ENCODE peak calls at places on chromosomes 11 and 22, in four cellular contexts. R, K, F and G are unnamed samples.

GRCh38 chr11:76669901-76670474 is 559 bp downstream of the LRRC32 start:
- DNase-seq in R (peak), K (no peak), F (peak), G (peak)

GRCh38 chr11:62880231-62880802 is 379 bp upstream of the SLC3A2 start:
- DNase-seq in R (peak), K (peak), F (peak), G (no peak)

GRCh38 chr11:125214466-125215204 is 50.1 kb downstream of the PKNOX2 start:
- DNase-seq in R (no peak), K (no peak), F (no peak), G (no peak)

GRCh38 chr11:11370263-11371060 is 17.4 kb upstream of the CSNK2A3 start:
- DNase-seq in R (no peak), K (no peak), F (no peak), G (no peak)

GRCh38 chr22:49668402-49668801 is 159.3 kb downstream of the BRD1 start:
- DNase-seq in R (peak), K (no peak), F (no peak), G (no peak)

GRCh38 chr11:12841946-12842630 is 167.0 kb upstream of the RASSF10 start:
- DNase-seq in R (no peak), K (peak), F (no peak), G (no peak)

GRCh38 chr11:9533053-9533452 is 40.4 kb upstream of the WEE1 start:
- DNase-seq in R (no peak), K (no peak), F (no peak), G (no peak)

GRCh38 chr22:49617264-49617663 is 210.4 kb downstream of the BRD1 start:
- DNase-seq in R (no peak), K (no peak), F (no peak), G (no peak)

GRCh38 chr22:37638351-37639069 is 959 bp upstream of the SH3BP1 start:
- DNase-seq in R (no peak), K (no peak), F (no peak), G (no peak)

GRCh38 chr11:8013833-8014232 is 26.7 kb downstream of the EIF3F start:
- DNase-seq in R (no peak), K (no peak), F (no peak), G (no peak)

GRCh38 chr11:122633219-122633829 is 22.2 kb upstream of the UBASH3B start:
- DNase-seq in R (no peak), K (peak), F (no peak), G (no peak)

GRCh38 chr11:124902616-124903015 is 5.0 kb upstream of the ROBO4 start:
- DNase-seq in R (no peak), K (no peak), F (no peak), G (no peak)

GRCh38 chr11:877565-877964 is 33.0 kb downstream of the CHID1 start:
- DNase-seq in R (no peak), K (no peak), F (no peak), G (no peak)

GRCh38 chr22:43887391-43887790 is 4.4 kb downstream of the PNPLA5 start:
- DNase-seq in R (no peak), K (no peak), F (no peak), G (no peak)

GRCh38 chr22:26364066-26365015 is 64.7 kb upstream of the ASPHD2 start:
- DNase-seq in R (peak), K (peak), F (peak), G (peak)

GRCh38 chr11:10309163-10310093 is 4.6 kb downstream of the ADM start:
- DNase-seq in R (peak), K (peak), F (peak), G (no peak)

GRCh38 chr11:11987503-11988022 is 20.9 kb downstream of the DKK3 start:
- DNase-seq in R (no peak), K (peak), F (no peak), G (no peak)

GRCh38 chr11:3840870-3841425 is at the start of gene RHOG:
- DNase-seq in R (peak), K (peak), F (no peak), G (no peak)

GRCh38 chr22:23380230-23380573 is 199.9 kb downstream of the IGLL1 start:
- DNase-seq in R (no peak), K (no peak), F (no peak), G (no peak)

GRCh38 chr11:2901854-2902783 is 16.5 kb upstream of the CDKN1C start:
- DNase-seq in R (peak), K (peak), F (peak), G (no peak)

GRCh38 chr11:41498726-41499125 is 39.3 kb upstream of the LRRC4C start:
- DNase-seq in R (no peak), K (no peak), F (no peak), G (no peak)

GRCh38 chr11:77172666-77172982 is 44.6 kb downstream of the MYO7A start:
- DNase-seq in R (peak), K (no peak), F (no peak), G (no peak)

GRCh38 chr11:113193077-113193476 is 121.3 kb upstream of the TTC12 start:
- DNase-seq in R (no peak), K (no peak), F (no peak), G (no peak)

GRCh38 chr11:134655189-134655937 is 243.3 kb upstream of the B3GAT1 start:
- DNase-seq in R (no peak), K (no peak), F (no peak), G (no peak)

GRCh38 chr11:6475936-6476335 is 2.2 kb upstream of the TRIM3 start:
- DNase-seq in R (no peak), K (no peak), F (no peak), G (no peak)

GRCh38 chr22:36197065-36197440 is 4.6 kb downstream of the APOL4 start:
- DNase-seq in R (no peak), K (no peak), F (no peak), G (no peak)

GRCh38 chr11:68306636-68307035 is 5.8 kb upstream of the LRP5 start:
- DNase-seq in R (no peak), K (no peak), F (no peak), G (no peak)

GRCh38 chr22:19951351-19951750 is 9.7 kb upstream of the TXNRD2 start:
- DNase-seq in R (peak), K (no peak), F (no peak), G (no peak)

GRCh38 chr11:133331031-133331430 is 201.3 kb downstream of the OPCML start:
- DNase-seq in R (no peak), K (no peak), F (no peak), G (no peak)